ENCODE peak calls at places on chromosomes 2 and 18, in six cellular contexts. D is heart right ventricle, O is left ventricle myocardium inferior, F is IMR-90, T is upper lobe of right lung, Q is psoas muscle. Z is an unnamed sample.

GRCh38 chr2:240293126-240293864 is 142.2 kb upstream of the GPC1 start:
- DNase-seq in O (no peak), D (no peak), F (no peak), T (peak; percentile 46), Q (no peak), Z (no peak)

GRCh38 chr2:44389895-44390294 is 28.1 kb downstream of the CAMKMT start:
- DNase-seq in Q (no peak), F (no peak), D (no peak), T (no peak), O (no peak), Z (no peak)

GRCh38 chr2:137380610-137381009 is 583.7 kb upstream of the HNMT start:
- DNase-seq in D (no peak), Q (no peak), T (no peak), F (no peak), O (no peak), Z (no peak)

GRCh38 chr2:241617431-241618154 is 19.4 kb downstream of the THAP4 start:
- DNase-seq in T (no peak), F (no peak), D (peak; percentile 76), O (peak; percentile 71), Q (peak; percentile 37), Z (no peak)

GRCh38 chr18:29892960-29893558 is 1149.5 kb downstream of the DSC3 start:
- DNase-seq in Q (no peak), T (no peak), F (no peak), D (no peak), O (no peak), Z (no peak)

GRCh38 chr2:118856978-118857676 is 9.7 kb upstream of the EN1 start:
- DNase-seq in T (peak; percentile 54), Q (no peak), D (no peak), O (no peak), F (no peak), Z (no peak)

GRCh38 chr2:120398051-120398960 is 52.4 kb downstream of the INHBB start:
- DNase-seq in F (peak; percentile 58), D (no peak), Q (no peak), T (peak; percentile 56), O (no peak), Z (no peak)

GRCh38 chr2:70450641-70451250 is 102.9 kb downstream of the TGFA start:
- DNase-seq in O (no peak), T (no peak), Q (no peak), F (no peak), D (no peak), Z (no peak)

GRCh38 chr2:168401771-168402170 is 54.3 kb upstream of the CERS6 start:
- DNase-seq in T (no peak), F (no peak), D (no peak), Q (no peak), O (no peak), Z (no peak)

DNA sequence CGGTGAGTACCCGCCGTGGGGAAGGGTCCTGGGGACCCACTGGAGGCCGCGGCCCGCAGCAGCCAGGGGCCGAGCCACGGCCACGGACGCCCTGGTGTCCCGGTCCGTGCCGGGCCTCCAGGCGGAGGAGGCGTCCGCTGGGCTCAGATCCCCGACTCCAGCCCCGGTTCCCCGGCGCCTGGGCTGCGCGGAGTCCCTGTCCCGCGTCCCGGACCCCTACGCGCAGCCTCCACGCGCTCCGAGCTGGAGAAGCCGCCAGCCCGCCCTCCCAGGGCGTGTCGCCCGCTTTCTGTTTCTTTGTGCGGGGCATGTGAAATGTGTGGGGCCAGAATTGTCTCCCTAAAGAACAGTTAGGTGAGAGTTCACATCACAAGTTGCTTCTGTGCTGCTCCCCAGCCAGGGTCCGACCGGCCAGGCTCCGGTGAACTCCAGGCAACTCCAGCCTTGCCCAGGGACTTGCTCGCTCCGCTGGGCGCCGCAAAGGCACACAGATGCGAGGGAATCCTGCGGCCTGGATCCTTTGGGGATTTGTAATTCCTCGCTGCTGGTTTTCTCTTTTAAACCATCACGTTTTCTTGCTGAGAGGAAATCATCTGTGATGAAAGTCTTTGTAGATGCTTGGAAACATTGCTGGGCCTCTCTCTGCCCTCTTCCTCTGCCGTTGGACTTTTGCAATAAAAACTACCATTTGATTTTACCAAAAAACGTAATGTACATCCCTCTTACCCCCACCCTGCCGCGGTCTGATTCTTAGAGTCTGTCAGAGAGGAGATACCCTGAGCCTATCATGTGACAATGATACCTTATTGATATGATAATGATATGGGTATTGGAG is 570 bp downstream of the GYPC start:
- DNase-seq in T (peak; percentile 74), Q (peak; percentile 55), O (peak; percentile 58), D (peak; percentile 44), F (peak; percentile 31), Z (no peak)
- H3K4me3 ChIP-seq in T (peak overlapping the region; percentile 72), Q (peak overlapping the region; percentile 85), O (peak overlapping the region; percentile 77), D (peak overlapping the region; percentile 85), F (peak overlapping the region; percentile 48), Z (peak overlapping the region; percentile 57)

DNA sequence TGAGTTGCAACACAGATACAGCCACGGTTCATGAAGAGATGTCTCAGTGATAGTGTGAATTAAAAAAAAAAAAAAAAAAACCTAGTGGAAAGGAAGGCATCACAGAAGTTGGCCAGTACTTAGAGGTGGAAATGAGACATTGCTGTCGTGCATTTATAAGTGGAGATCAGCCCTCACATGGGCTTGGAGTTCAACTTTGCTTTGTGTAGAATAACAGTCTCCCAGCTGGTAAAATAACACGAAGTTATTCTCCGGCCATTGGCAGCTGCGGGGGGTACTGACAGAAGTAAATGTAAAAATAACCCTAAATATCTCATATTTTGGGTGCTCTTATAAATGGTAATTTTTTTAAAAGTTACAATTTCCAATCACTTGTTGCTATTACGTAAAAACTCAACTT is 98.8 kb upstream of the TMEM18 start:
- DNase-seq in D (no peak), F (no peak), Q (no peak), T (no peak), O (no peak), Z (no peak)
- H3K27ac ChIP-seq in D (no peak overlapping the region), F (no peak overlapping the region), Q (no peak overlapping the region), T (no peak overlapping the region), O (no peak overlapping the region), Z (no peak overlapping the region)

DNA sequence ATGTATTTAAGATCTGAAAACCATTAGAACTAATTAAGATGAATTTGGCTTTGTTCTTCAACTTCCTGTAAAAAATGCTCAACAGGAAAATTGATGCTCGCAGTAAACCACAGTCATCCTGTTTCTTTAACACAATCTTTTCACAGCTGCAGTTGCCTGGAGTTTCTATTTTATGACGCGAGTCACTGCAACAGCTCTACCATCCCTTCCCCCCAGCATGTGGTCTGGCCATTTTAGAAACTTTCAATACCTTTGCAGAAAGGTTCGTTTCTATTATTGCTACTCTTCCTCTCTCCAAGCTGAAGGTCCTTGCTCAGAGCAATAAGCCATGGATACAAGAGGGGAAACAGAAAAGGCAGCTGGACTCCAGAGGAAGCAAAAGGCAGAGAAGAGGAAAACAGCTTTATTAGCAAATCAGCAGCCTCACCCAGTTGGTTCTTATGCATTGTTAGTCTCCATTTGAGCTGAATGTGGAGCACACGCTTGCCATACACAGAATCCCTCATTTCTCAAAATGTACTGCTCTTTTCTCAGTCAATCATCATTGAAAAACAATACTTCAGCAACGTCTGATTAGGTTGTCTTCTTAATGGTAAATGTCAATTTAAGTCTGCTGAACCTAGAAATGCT is 3.9 kb downstream of the WIPF1 start:
- DNase-seq in D (peak; percentile 42), F (peak; percentile 84), O (no peak), Q (no peak), T (no peak), Z (no peak)
- H3K4me1 ChIP-seq in D (peaks cover 7% of the 10 kb centered on the region), F (peaks cover 18% of the 10 kb centered on the region), O (peaks cover 36% of the 10 kb centered on the region), Q (no peaks in the 10 kb centered on the region), T (peaks cover 27% of the 10 kb centered on the region), Z (peaks cover 2% of the 10 kb centered on the region)

DNA sequence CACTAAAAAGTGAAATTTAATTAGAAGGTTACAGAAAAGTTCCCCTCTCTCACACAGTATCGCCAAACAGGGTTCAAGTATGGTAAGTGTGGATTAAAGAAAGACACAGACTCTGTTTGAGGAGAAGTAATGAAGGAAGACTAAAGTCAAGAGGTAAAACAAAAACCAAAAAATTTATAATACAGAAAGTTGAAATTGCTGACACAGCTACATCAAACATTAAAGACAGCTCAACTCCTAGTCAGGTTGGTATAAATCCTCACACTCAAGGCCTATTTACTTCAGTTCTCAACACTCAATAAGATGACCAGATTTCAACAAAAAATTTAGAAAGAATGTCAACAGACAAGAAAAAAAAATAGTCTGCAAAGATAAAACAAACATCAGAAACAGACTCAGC is 300.5 kb upstream of the LINC00305 start:
- DNase-seq in O (no peak), T (no peak), D (no peak), Q (no peak), F (no peak), Z (no peak)
- H3K4me3 ChIP-seq in O (no peak overlapping the region), T (no peak overlapping the region), D (no peak overlapping the region), Q (no peak overlapping the region), F (no peak overlapping the region), Z (no peak overlapping the region)

GRCh38 chr2:222298311-222299150 is at the start of gene PAX3:
- DNase-seq in Q (peak; percentile 64), D (no peak), F (no peak), T (no peak), O (no peak), Z (no peak)

GRCh38 chr2:222296911-222297599 is 1.7 kb downstream of the PAX3 start:
- DNase-seq in T (no peak), Q (peak; percentile 19), D (no peak), F (no peak), O (no peak), Z (no peak)

GRCh38 chr2:222297600-222297935 is 1.2 kb downstream of the PAX3 start:
- DNase-seq in T (no peak), D (no peak), O (no peak), F (no peak), Q (peak; percentile 6), Z (no peak)

GRCh38 chr2:222296311-222296736 is 2.5 kb downstream of the PAX3 start:
- DNase-seq in D (no peak), T (no peak), F (no peak), Q (no peak), O (no peak), Z (no peak)

GRCh38 chr2:222298000-222298310 is 843 bp downstream of the PAX3 start:
- DNase-seq in F (no peak), O (no peak), Q (no peak), D (no peak), T (no peak), Z (no peak)
- H3K27ac ChIP-seq in F (no peak overlapping the region), O (no peak overlapping the region), Q (peak overlapping the region; percentile 83), D (no peak overlapping the region), T (no peak overlapping the region), Z (no peak overlapping the region)

GRCh38 chr2:159148891-159149290 is 137.6 kb downstream of the WDSUB1 start:
- DNase-seq in Q (no peak), T (no peak), D (no peak), F (no peak), O (no peak), Z (no peak)

GRCh38 chr2:159145745-159146359 is 140.7 kb downstream of the WDSUB1 start:
- DNase-seq in Q (no peak), T (no peak), D (no peak), F (no peak), O (no peak), Z (no peak)

GRCh38 chr2:159146930-159147666 is 139.4 kb downstream of the WDSUB1 start:
- DNase-seq in D (peak; percentile 51), T (peak; percentile 74), O (peak; percentile 60), Q (no peak), F (no peak), Z (no peak)

GRCh38 chr2:159149786-159150185 is 136.7 kb downstream of the WDSUB1 start:
- DNase-seq in O (no peak), D (no peak), T (no peak), Q (no peak), F (no peak), Z (no peak)

DNA sequence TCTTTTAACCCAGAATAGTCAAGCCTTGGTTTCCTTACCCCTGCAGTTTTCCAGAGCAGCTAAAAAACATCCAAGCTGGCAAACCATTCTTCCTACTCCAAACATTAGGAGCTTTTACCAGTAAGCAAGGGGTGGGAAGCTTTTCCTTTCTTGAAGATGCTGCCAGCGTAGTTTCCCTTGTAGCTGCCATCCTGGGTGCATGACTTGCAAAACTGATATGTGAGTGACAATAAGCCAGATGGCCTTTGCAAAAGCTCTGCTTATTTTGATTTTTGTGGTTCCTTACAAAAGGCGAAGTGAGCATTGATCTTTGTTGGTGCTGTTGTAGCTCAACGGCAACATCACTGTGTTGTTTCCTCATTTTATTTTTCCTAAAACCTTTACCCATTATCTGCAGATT is 138.8 kb downstream of the WDSUB1 start:
- DNase-seq in T (no peak), O (no peak), F (no peak), D (no peak), Q (no peak), Z (no peak)
- H3K4me1 ChIP-seq in T (peaks cover 53% of the 10 kb centered on the region), O (peaks cover 94% of the 10 kb centered on the region), F (peaks cover 7% of the 10 kb centered on the region), D (peaks cover 52% of the 10 kb centered on the region), Q (peaks cover 6% of the 10 kb centered on the region), Z (no peaks in the 10 kb centered on the region)

Z was measured in iPS DF 6.9.